ENCODE peak calls at places on chromosomes 11 and 22, in seven cellular contexts. J, E, T, U, N, C and B are unnamed samples.

GRCh38 chr11:13009921-13010736 is 1.0 kb downstream of the RASSF10 start:
- DNase-seq in J (peak), E (no peak), T (no peak), U (peak), N (peak), C (no peak), B (no peak)

GRCh38 chr11:114438303-114438702 is 964 bp upstream of the REXO2 start:
- DNase-seq in J (no peak), E (no peak), T (no peak), U (no peak), N (no peak), C (no peak), B (no peak)

GRCh38 chr11:114162719-114163123 is 103.2 kb downstream of the ZBTB16 start:
- DNase-seq in J (peak), E (peak), T (peak), U (peak), N (peak), C (peak), B (peak)

GRCh38 chr11:61543606-61544306 is 35.2 kb downstream of the LRRC10B start:
- DNase-seq in J (peak), E (no peak), T (no peak), U (no peak), N (no peak), C (no peak), B (no peak)

GRCh38 chr11:19905280-19905853 is 192.7 kb downstream of the NAV2 start:
- DNase-seq in J (peak), E (no peak), T (no peak), U (no peak), N (no peak), C (no peak), B (no peak)

GRCh38 chr11:113873241-113873626 is 2.1 kb downstream of the USP28 start:
- DNase-seq in J (no peak), E (no peak), T (no peak), U (no peak), N (no peak), C (no peak), B (no peak)

GRCh38 chr22:36398602-36399472 is 11.1 kb upstream of the MYH9 start:
- DNase-seq in J (no peak), E (no peak), T (peak), U (no peak), N (no peak), C (no peak), B (no peak)

GRCh38 chr11:115548878-115549528 is 44.8 kb upstream of the CADM1 start:
- DNase-seq in J (peak), E (no peak), T (peak), U (no peak), N (peak), C (no peak), B (no peak)

GRCh38 chr22:42074153-42074750 is at the start of gene PHETA2:
- DNase-seq in J (no peak), E (peak), T (peak), U (no peak), N (peak), C (peak), B (no peak)

GRCh38 chr11:7417328-7417727 is 68.0 kb upstream of the OLFML1 start:
- DNase-seq in J (no peak), E (no peak), T (no peak), U (peak), N (no peak), C (no peak), B (no peak)

GRCh38 chr11:27390318-27390958 is 27.4 kb upstream of the CCDC34 start:
- DNase-seq in J (no peak), E (no peak), T (no peak), U (no peak), N (no peak), C (no peak), B (no peak)

GRCh38 chr11:85748455-85748891 is 62.5 kb downstream of the SYTL2 start:
- DNase-seq in J (no peak), E (no peak), T (no peak), U (no peak), N (no peak), C (no peak), B (no peak)

GRCh38 chr11:31325162-31325561 is 44.4 kb downstream of the DCDC1 start:
- DNase-seq in J (no peak), E (peak), T (no peak), U (no peak), N (no peak), C (no peak), B (no peak)

GRCh38 chr11:70134490-70134889 is 56.4 kb downstream of the ANO1 start:
- DNase-seq in J (no peak), E (no peak), T (no peak), U (no peak), N (no peak), C (no peak), B (no peak)

GRCh38 chr11:44536779-44537516 is 28.5 kb upstream of the CD82 start:
- DNase-seq in J (no peak), E (no peak), T (no peak), U (no peak), N (no peak), C (no peak), B (no peak)

GRCh38 chr11:66183581-66184048 is 84.8 kb upstream of the RAB1B start:
- DNase-seq in J (no peak), E (no peak), T (no peak), U (no peak), N (no peak), C (no peak), B (no peak)

GRCh38 chr11:126596474-126596873 is 241.0 kb downstream of the ST3GAL4 start:
- DNase-seq in J (no peak), E (no peak), T (no peak), U (no peak), N (no peak), C (no peak), B (no peak)

GRCh38 chr11:43327987-43328386 is 16.2 kb downstream of the API5 start:
- DNase-seq in J (no peak), E (no peak), T (no peak), U (no peak), N (peak), C (no peak), B (no peak)

GRCh38 chr11:10473371-10473770 is 18.3 kb downstream of the AMPD3 start:
- DNase-seq in J (no peak), E (no peak), T (no peak), U (no peak), N (no peak), C (peak), B (no peak)

GRCh38 chr11:66478823-66479740 is 1.2 kb upstream of the DPP3 start:
- DNase-seq in J (peak), E (peak), T (peak), U (no peak), N (peak), C (no peak), B (peak)

GRCh38 chr11:72808415-72808814 is 5.8 kb upstream of the ATG16L2 start:
- DNase-seq in J (no peak), E (no peak), T (no peak), U (no peak), N (no peak), C (no peak), B (no peak)

GRCh38 chr22:27993201-27993635 is 74.2 kb upstream of the PITPNB start:
- DNase-seq in J (no peak), E (no peak), T (peak), U (no peak), N (peak), C (peak), B (peak)

GRCh38 chr22:30777589-30777988 is 82.9 kb downstream of the OSBP2 start:
- DNase-seq in J (no peak), E (no peak), T (no peak), U (no peak), N (no peak), C (no peak), B (no peak)

GRCh38 chr11:71962428-71963038 is 33.7 kb downstream of the RNF121 start:
- DNase-seq in J (no peak), E (no peak), T (no peak), U (no peak), N (no peak), C (no peak), B (no peak)

GRCh38 chr11:12686246-12687060 is 12.2 kb downstream of the TEAD1 start:
- DNase-seq in J (no peak), E (no peak), T (no peak), U (no peak), N (no peak), C (no peak), B (no peak)

GRCh38 chr11:122285021-122285420 is 169.0 kb upstream of the BLID start:
- DNase-seq in J (no peak), E (no peak), T (no peak), U (no peak), N (no peak), C (no peak), B (no peak)

GRCh38 chr22:31346733-31347250 is 646 bp upstream of the PATZ1 start:
- DNase-seq in J (peak), E (peak), T (peak), U (no peak), N (peak), C (no peak), B (peak)

GRCh38 chr11:64858467-64859401 is 14.3 kb upstream of the CDC42BPG start:
- DNase-seq in J (no peak), E (no peak), T (peak), U (no peak), N (peak), C (no peak), B (peak)

GRCh38 chr11:86592047-86592564 is 80.3 kb downstream of the ME3 start:
- DNase-seq in J (no peak), E (no peak), T (no peak), U (peak), N (no peak), C (no peak), B (no peak)

GRCh38 chr11:76209956-76210885 is 3.9 kb upstream of the WNT11 start:
- DNase-seq in J (no peak), E (peak), T (peak), U (no peak), N (peak), C (no peak), B (peak)

GRCh38 chr11:110415081-110415480 is 14.7 kb upstream of the FDX1 start:
- DNase-seq in J (no peak), E (no peak), T (no peak), U (no peak), N (no peak), C (no peak), B (no peak)

GRCh38 chr22:35872451-35872850 is 154.8 kb downstream of the APOL5 start:
- DNase-seq in J (no peak), E (no peak), T (no peak), U (no peak), N (no peak), C (no peak), B (peak)

GRCh38 chr22:38442967-38443674 is 11.9 kb downstream of the KCNJ4 start:
- DNase-seq in J (no peak), E (no peak), T (no peak), U (no peak), N (no peak), C (no peak), B (no peak)

GRCh38 chr11:13261600-13262061 is 16.0 kb upstream of the BMAL1 start:
- DNase-seq in J (peak), E (peak), T (no peak), U (peak), N (no peak), C (no peak), B (no peak)

GRCh38 chr11:116601734-116602636 is 170.8 kb downstream of the BUD13 start:
- DNase-seq in J (no peak), E (no peak), T (no peak), U (no peak), N (no peak), C (peak), B (peak)

GRCh38 chr11:8384199-8384821 is 120.6 kb upstream of the LMO1 start:
- DNase-seq in J (no peak), E (no peak), T (peak), U (peak), N (peak), C (peak), B (peak)

GRCh38 chr11:113411536-113411935 is 24.0 kb downstream of the ANKK1 start:
- DNase-seq in J (no peak), E (no peak), T (no peak), U (no peak), N (no peak), C (no peak), B (no peak)

GRCh38 chr11:123065634-123066033 is 3.7 kb upstream of the HSPA8 start:
- DNase-seq in J (no peak), E (no peak), T (no peak), U (no peak), N (no peak), C (no peak), B (no peak)

GRCh38 chr11:94134651-94135512 is 6.2 kb downstream of the PANX1 start:
- DNase-seq in J (no peak), E (peak), T (peak), U (no peak), N (peak), C (no peak), B (peak)
- TF ChIP-seq POLR2A in J (no peak), E (no peak), T (no peak), U (no peak), N (no peak), C (no peak), B (no peak)

DNA sequence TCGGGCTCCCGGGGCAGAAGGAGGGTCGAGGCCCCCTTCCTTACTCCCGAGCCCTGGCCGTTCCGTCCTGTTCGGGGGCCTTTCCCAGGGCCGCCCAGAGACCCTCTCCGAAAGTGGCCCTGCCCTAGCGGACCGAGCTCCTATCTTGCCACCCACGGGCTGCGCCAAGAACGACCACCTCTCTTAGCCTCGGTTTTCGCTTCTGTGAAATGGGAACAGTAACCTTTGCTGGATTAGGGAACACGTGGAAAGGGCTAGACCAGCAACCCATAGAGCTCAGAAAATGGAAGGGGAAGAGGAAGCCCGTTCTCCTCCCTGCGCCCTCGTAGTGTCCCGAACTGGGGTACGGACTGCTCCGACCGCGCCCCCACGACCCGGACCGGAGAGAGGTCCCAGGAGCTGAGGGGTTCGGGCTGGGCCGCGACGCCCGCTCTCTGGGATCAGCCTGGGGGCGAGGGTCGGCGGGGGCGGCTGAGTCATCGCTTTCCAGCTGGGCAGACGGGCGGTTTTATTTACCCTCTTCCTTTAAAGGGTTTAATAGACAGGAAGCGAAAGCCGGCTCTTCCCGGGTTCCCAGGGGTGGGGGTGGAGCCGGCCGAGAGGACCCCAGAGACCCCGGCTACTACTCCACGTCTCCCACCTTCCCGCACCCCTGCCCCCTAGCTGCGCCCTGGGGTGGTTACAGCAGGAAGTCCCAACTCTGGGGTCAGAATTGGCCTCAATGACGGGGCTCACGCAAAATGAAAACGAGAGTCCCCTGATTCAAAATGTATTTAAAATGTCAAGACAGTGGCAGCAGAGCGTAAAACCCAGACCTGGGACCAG is 872 bp upstream of the PHLDA2 start:
- DNase-seq in J (peak), E (no peak), T (peak), U (no peak), N (peak), C (no peak), B (peak)
- TF ChIP-seq EP300 in J (no peak), E (no peak), T (no peak), U (no peak), N (no peak), C (no peak), B (no peak)

GRCh38 chr11:16956538-16957153 is 57.6 kb downstream of the PLEKHA7 start:
- DNase-seq in J (no peak), E (no peak), T (no peak), U (no peak), N (no peak), C (no peak), B (no peak)
- H3K27ac ChIP-seq in J (no peak), E (no peak), T (peak), U (no peak), N (peak), C (no peak), B (no peak)

GRCh38 chr11:17014321-17014773 is at the start of gene PLEKHA7:
- DNase-seq in J (peak), E (no peak), T (peak), U (no peak), N (peak), C (no peak), B (peak)
- TF ChIP-seq POLR2A in J (no peak), E (no peak), T (no peak), U (no peak), N (no peak), C (no peak), B (no peak)

GRCh38 chr22:20525048-20525447 is 17.6 kb downstream of the MED15 start:
- DNase-seq in J (no peak), E (no peak), T (no peak), U (no peak), N (no peak), C (no peak), B (no peak)

GRCh38 chr22:20522828-20523117 is 15.4 kb downstream of the MED15 start:
- DNase-seq in J (no peak), E (no peak), T (no peak), U (no peak), N (no peak), C (no peak), B (no peak)

GRCh38 chr22:20522134-20522827 is 14.9 kb downstream of the MED15 start:
- DNase-seq in J (no peak), E (no peak), T (no peak), U (no peak), N (no peak), C (no peak), B (no peak)

GRCh38 chr22:20523118-20523983 is 15.9 kb downstream of the MED15 start:
- DNase-seq in J (no peak), E (no peak), T (no peak), U (no peak), N (no peak), C (no peak), B (no peak)

GRCh38 chr22:20524004-20524481 is 16.6 kb downstream of the MED15 start:
- DNase-seq in J (no peak), E (no peak), T (no peak), U (no peak), N (no peak), C (no peak), B (no peak)
- TF ChIP-seq EP300 in J (no peak), E (no peak), T (no peak), U (no peak), N (no peak), C (no peak), B (no peak)

GRCh38 chr11:46641639-46642038 is 24.3 kb downstream of the ATG13 start:
- DNase-seq in J (no peak), E (no peak), T (no peak), U (no peak), N (no peak), C (peak), B (no peak)

GRCh38 chr11:46639197-46639839 is 22.0 kb downstream of the ATG13 start:
- DNase-seq in J (no peak), E (no peak), T (no peak), U (no peak), N (no peak), C (no peak), B (no peak)

GRCh38 chr11:46642627-46643335 is 25.4 kb downstream of the ATG13 start:
- DNase-seq in J (no peak), E (no peak), T (no peak), U (no peak), N (no peak), C (peak), B (no peak)

GRCh38 chr11:46637546-46637945 is 20.2 kb downstream of the ATG13 start:
- DNase-seq in J (no peak), E (no peak), T (no peak), U (no peak), N (no peak), C (no peak), B (no peak)

GRCh38 chr11:46640034-46640788 is 22.9 kb downstream of the ATG13 start:
- DNase-seq in J (no peak), E (no peak), T (no peak), U (no peak), N (no peak), C (no peak), B (no peak)
- H3K27ac ChIP-seq in J (no peak), E (no peak), T (no peak), U (no peak), N (no peak), C (no peak), B (no peak)

DNA sequence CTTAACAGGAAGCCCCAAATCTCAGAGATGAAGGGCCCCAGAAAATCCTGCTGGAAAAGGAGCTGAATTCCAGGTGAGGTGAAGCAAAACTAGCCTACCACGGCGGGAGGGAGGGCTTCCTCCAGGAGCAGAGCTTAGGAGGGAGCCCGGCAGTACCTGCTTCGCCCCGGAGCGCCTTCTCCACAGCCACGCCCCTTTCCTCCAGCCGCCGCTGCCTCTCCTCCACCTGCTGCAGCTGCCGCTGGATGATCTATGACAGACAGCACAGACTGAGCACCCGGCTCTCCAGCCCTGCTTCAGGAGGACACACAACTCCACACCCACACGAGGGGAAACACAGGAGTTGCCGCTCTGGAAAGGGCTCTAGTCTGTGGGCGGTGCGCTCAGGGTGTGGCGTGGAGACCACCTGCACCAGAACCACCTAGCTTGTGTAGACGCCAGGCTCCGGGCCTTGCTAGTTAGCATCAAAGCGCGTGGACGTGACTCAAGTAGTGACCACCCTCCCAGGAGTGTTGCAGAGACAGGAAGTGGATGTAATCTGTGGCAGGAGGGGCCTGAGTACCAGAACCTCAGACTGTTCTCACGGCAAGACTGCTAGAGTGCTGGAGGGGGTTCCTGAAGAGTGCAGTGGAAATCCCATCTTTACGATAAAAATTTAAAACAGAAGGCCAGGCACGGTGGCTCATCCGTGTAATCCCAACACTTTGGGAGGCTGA is 34.6 kb upstream of the BID start:
- DNase-seq in J (no peak), E (no peak), T (no peak), U (no peak), N (no peak), C (no peak), B (no peak)
- TF ChIP-seq POLR2A in J (no peak), E (no peak), T (no peak), U (no peak), N (no peak), C (no peak), B (no peak)

GRCh38 chr11:57439786-57440185 is 12.9 kb upstream of the SLC43A3 start:
- DNase-seq in J (no peak), E (no peak), T (no peak), U (no peak), N (no peak), C (no peak), B (no peak)

GRCh38 chr11:57434640-57435546 is 8.0 kb upstream of the SLC43A3 start:
- DNase-seq in J (peak), E (peak), T (no peak), U (no peak), N (no peak), C (no peak), B (no peak)

GRCh38 chr11:57436031-57436430 is 9.1 kb upstream of the SLC43A3 start:
- DNase-seq in J (no peak), E (no peak), T (no peak), U (no peak), N (no peak), C (no peak), B (no peak)

GRCh38 chr11:57440744-57441414 is 14.0 kb upstream of the SLC43A3 start:
- DNase-seq in J (no peak), E (no peak), T (no peak), U (no peak), N (no peak), C (no peak), B (no peak)

GRCh38 chr11:57438345-57439280 is 11.7 kb upstream of the SLC43A3 start:
- DNase-seq in J (no peak), E (no peak), T (no peak), U (no peak), N (no peak), C (no peak), B (no peak)
- TF ChIP-seq EP300 in J (no peak), E (no peak), T (no peak), U (no peak), N (no peak), C (no peak), B (no peak)